ENCODE peak calls at places on chromosomes 11 and 22, in eight cellular contexts. H is MM.1S, R is PC-9, A is fibroblast of lung, J is GM23338, X is HCT116, Z is GM23248, G is H1. E is an unnamed sample.

GRCh38 chr11:118401880-118402590 is 629 bp downstream of the ATP5MG start:
- DNase-seq in R (no peak), A (peak), Z (peak), X (no peak), J (peak), G (peak), H (no peak), E (peak)

GRCh38 chr11:62923634-62924411 is 2.7 kb upstream of the CHRM1 start:
- DNase-seq in X (no peak), J (peak), A (no peak), R (peak), Z (peak), G (peak), H (peak), E (no peak)

GRCh38 chr11:75570559-75571139 is 8.6 kb downstream of the SERPINH1 start:
- DNase-seq in R (no peak), Z (no peak), J (no peak), X (no peak), G (no peak), H (no peak), A (no peak), E (no peak)

GRCh38 chr11:20007386-20007785 is 152.9 kb downstream of the DBX1 start:
- DNase-seq in J (no peak), G (no peak), A (no peak), Z (no peak), R (no peak), X (no peak), H (no peak), E (no peak)

GRCh38 chr11:58628446-58628845 is 6.0 kb downstream of the CNTF start:
- DNase-seq in Z (peak), G (no peak), H (no peak), X (no peak), A (peak), R (no peak), J (no peak), E (peak)

GRCh38 chr11:114399903-114400221 is 449 bp downstream of the C11orf71 start:
- DNase-seq in H (peak), Z (peak), J (peak), A (no peak), R (no peak), G (no peak), X (no peak), E (no peak)

GRCh38 chr11:61694971-61695706 is 14.9 kb downstream of the DAGLA start:
- DNase-seq in G (no peak), H (no peak), A (no peak), Z (no peak), J (peak), X (no peak), R (peak), E (peak)

GRCh38 chr22:24803064-24803542 is 2.9 kb upstream of the SGSM1 start:
- DNase-seq in G (peak), Z (peak), X (peak), J (peak), A (peak), R (peak), H (peak), E (no peak)

GRCh38 chr22:26806445-26807170 is 149.2 kb downstream of the MIAT start:
- DNase-seq in R (no peak), J (no peak), G (no peak), H (no peak), X (no peak), Z (no peak), A (no peak), E (no peak)

GRCh38 chr11:116530705-116531104 is 242.1 kb downstream of the BUD13 start:
- DNase-seq in X (no peak), J (no peak), R (no peak), A (no peak), Z (no peak), H (no peak), G (no peak), E (no peak)

GRCh38 chr22:43883012-43883661 is 8.7 kb downstream of the PNPLA5 start:
- DNase-seq in A (peak), H (peak), G (peak), X (peak), R (peak), J (peak), Z (peak), E (peak)

GRCh38 chr22:39488563-39489083 is 13.5 kb upstream of the MIEF1 start:
- DNase-seq in H (no peak), A (no peak), Z (no peak), G (no peak), J (no peak), X (no peak), R (no peak), E (no peak)

GRCh38 chr11:59158206-59159068 is 13.5 kb upstream of the DTX4 start:
- DNase-seq in R (peak), Z (peak), J (peak), H (peak), G (peak), X (peak), A (peak), E (peak)

GRCh38 chr22:26536056-26536761 is 23.9 kb upstream of the TFIP11 start:
- DNase-seq in H (no peak), Z (no peak), A (no peak), X (no peak), R (no peak), G (no peak), J (no peak), E (peak)

GRCh38 chr11:61532136-61533038 is 23.8 kb downstream of the LRRC10B start:
- DNase-seq in G (peak), X (no peak), H (peak), A (no peak), J (peak), R (peak), Z (peak), E (peak)

DNA sequence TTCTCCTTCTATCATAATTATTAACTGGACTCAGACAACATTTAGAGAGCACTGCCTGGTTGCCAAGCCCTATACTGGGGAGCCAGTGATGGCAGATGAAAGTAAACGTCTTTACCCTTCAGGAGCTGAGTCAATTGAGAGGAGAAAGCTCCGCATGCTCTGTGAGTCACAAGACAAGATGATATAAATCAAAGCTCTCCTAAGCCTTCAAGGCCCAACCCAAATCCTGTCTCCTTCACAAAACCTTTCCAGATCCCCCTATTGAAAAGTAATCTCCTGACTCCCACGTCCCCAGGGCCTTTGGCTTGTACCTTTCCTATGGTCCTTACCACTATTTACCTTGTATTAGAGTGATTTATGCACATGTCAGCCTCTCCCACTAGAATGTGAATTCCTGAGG is 230.0 kb upstream of the TENM4 start:
- DNase-seq in X (no peak), G (no peak), A (no peak), J (no peak), R (no peak), H (no peak), Z (no peak), E (no peak)
- TF ChIP-seq EZH2 in X (no peak), G (no peak), A (no peak), J (no peak), R (no peak), H (no peak), Z (no peak), E (no peak)

DNA sequence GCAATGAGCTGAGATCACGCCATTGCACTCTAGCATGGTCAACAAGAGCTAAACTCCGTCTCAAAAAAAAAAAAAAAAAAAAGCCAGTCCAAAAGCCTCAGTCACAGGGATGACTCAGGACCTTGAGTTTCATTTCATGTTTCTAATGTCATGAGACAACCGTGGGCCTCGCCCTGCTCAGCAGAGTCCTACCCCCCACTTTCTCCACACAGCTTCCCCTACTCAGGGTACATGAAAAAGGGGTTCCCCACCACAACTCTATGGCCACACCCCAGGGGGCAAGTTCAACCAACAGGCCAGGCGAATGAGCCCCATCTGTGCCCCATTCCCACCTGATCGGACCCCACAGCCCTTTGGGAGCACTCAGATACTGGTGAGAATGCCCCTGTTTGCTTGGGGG is 24.3 kb upstream of the ADA2 start:
- DNase-seq in R (no peak), Z (peak), G (no peak), H (peak), X (no peak), J (no peak), A (no peak), E (peak)
- H3K4me2 ChIP-seq in R (no peak), Z (no peak), G (no peak), H (peak), X (no peak), J (no peak), A (no peak), E (no peak)

GRCh38 chr11:122305018-122305417 is 189.0 kb upstream of the BLID start:
- DNase-seq in X (no peak), H (no peak), R (no peak), Z (no peak), J (no peak), A (no peak), G (no peak), E (no peak)

GRCh38 chr11:122307480-122308085 is 191.6 kb upstream of the BLID start:
- DNase-seq in A (no peak), R (no peak), G (no peak), X (no peak), H (no peak), J (no peak), Z (no peak), E (no peak)

GRCh38 chr11:122305426-122305825 is 189.4 kb upstream of the BLID start:
- DNase-seq in R (no peak), J (no peak), H (no peak), A (no peak), G (no peak), Z (no peak), X (no peak), E (no peak)

GRCh38 chr11:122308286-122308685 is 192.3 kb upstream of the BLID start:
- DNase-seq in A (no peak), H (no peak), Z (no peak), G (no peak), R (no peak), J (no peak), X (no peak), E (no peak)

DNA sequence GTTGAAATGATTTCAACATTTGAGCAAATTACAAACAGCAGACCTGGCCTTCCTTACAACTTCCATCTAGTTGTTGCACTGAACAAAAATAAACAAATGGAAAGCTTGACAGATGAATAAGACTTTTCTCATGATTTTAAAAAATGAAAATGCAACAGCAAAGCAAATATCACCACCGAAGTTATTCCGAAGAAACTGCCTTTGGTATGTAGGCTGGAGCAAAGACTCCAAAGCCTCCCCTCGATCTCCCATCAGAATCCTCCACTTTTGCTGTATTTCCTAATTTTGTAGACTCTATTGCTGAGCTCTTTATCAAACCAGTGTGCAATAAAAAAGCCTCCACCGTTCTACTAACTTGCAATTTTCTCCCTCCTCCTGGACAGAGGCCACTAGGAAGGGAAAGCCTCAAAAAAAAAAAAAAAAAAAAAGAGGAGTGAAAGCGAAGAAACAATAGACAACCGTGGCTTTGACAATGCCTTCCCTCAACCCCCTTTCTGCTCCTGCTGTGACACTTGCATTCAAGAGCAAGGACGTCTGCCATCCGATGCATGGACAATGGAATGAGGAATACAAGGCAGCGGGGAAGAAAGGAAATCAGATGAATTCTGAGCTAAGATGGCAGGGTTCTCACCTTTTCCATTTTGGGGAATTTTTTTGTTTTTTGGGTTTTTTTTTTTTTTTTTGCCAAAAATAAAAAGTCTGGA is 190.9 kb upstream of the BLID start:
- DNase-seq in G (no peak), H (no peak), R (no peak), J (peak), Z (no peak), X (no peak), A (no peak), E (no peak)
- TF ChIP-seq EZH2 in G (no peak), H (no peak), R (no peak), J (no peak), Z (no peak), X (no peak), A (no peak), E (no peak)

GRCh38 chr11:122690292-122690691 is 34.8 kb downstream of the UBASH3B start:
- DNase-seq in R (no peak), G (no peak), X (no peak), A (no peak), J (no peak), H (no peak), Z (no peak), E (no peak)

GRCh38 chr11:122695076-122695620 is 39.6 kb downstream of the UBASH3B start:
- DNase-seq in X (no peak), A (no peak), R (no peak), Z (no peak), J (no peak), H (no peak), G (no peak), E (no peak)

GRCh38 chr11:122690801-122691649 is 35.5 kb downstream of the UBASH3B start:
- DNase-seq in R (no peak), A (peak), X (no peak), Z (peak), J (peak), G (no peak), H (no peak), E (no peak)

GRCh38 chr11:122692444-122692843 is 36.9 kb downstream of the UBASH3B start:
- DNase-seq in X (no peak), J (peak), A (no peak), H (no peak), G (no peak), R (no peak), Z (no peak), E (no peak)

DNA sequence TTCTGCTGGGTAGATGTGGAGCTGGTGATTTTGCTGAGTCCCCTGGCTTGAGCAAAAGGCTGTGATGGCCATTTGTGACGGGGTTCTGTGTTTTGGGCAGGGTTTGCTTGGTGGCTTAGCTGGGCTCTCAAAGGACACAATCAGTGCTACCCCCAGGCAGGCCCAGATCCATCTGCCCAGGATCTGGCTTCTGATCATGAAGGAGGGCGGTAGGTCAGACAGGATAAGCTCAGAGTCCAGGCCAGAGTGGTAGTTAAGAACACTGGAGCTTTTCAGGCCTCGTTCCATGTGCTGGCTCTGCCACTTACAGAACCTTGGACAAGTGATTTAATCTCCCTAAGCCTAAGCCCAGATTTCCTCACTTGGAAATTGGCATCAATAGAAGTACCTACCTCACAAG is 36.2 kb downstream of the UBASH3B start:
- DNase-seq in Z (no peak), H (no peak), J (no peak), X (no peak), A (no peak), R (no peak), G (no peak), E (no peak)
- H3K4me2 ChIP-seq in Z (peak), H (no peak), J (no peak), X (no peak), A (no peak), R (no peak), G (no peak), E (no peak)

GRCh38 chr11:17476317-17477083 is at the start of gene ABCC8:
- DNase-seq in G (peak), H (no peak), X (no peak), A (no peak), R (no peak), J (peak), Z (no peak), E (peak)
- TF ChIP-seq EZH2 in G (peak), H (no peak), X (no peak), A (peak), R (no peak), J (peak), Z (no peak), E (no peak)